ENCODE peak calls at places on chromosomes 7 and 10, in four cellular contexts. K, G, E and Z are unnamed samples.

GRCh38 chr10:103792547-103792946 is 62.8 kb downstream of the SH3PXD2A start:
- DNase-seq in K (no peak), G (no peak), E (no peak), Z (no peak)

GRCh38 chr7:5436003-5436678 is 12.5 kb upstream of the TNRC18 start:
- DNase-seq in K (no peak), G (no peak), E (no peak), Z (no peak)

GRCh38 chr10:75883081-75883480 is 451.7 kb downstream of the LRMDA start:
- DNase-seq in K (no peak), G (no peak), E (no peak), Z (no peak)

GRCh38 chr10:54799491-54799890 is 1.5 kb downstream of the PCDH15 start:
- DNase-seq in K (no peak), G (no peak), E (no peak), Z (no peak)

GRCh38 chr10:132363376-132363775 is 31.4 kb downstream of the LRRC27 start:
- DNase-seq in K (no peak), G (no peak), E (no peak), Z (no peak)

GRCh38 chr10:79001082-79001885 is 67.5 kb upstream of the ZMIZ1 start:
- DNase-seq in K (no peak), G (no peak), E (no peak), Z (no peak)

GRCh38 chr7:29275493-29275892 is 80.9 kb downstream of the CHN2 start:
- DNase-seq in K (no peak), G (no peak), E (no peak), Z (no peak)

GRCh38 chr7:29884399-29885272 is 78.3 kb downstream of the WIPF3 start:
- DNase-seq in K (no peak), G (no peak), E (no peak), Z (no peak)

GRCh38 chr10:128274938-128275337 is 148.7 kb upstream of the MKI67 start:
- DNase-seq in K (no peak), G (no peak), E (no peak), Z (no peak)

GRCh38 chr7:70599446-70600190 is 532.3 kb upstream of the GALNT17 start:
- DNase-seq in K (no peak), G (no peak), E (no peak), Z (no peak)

GRCh38 chr7:19144661-19145428 is at the start of gene FERD3L:
- DNase-seq in K (no peak), G (no peak), E (no peak), Z (no peak)

GRCh38 chr10:86900955-86901354 is 56.5 kb downstream of the MMRN2 start:
- DNase-seq in K (no peak), G (no peak), E (no peak), Z (no peak)

GRCh38 chr10:71232089-71232998 is 20.0 kb downstream of the UNC5B start:
- DNase-seq in K (no peak), G (no peak), E (no peak), Z (no peak)

GRCh38 chr7:105664816-105665525 is 83.7 kb upstream of the EFCAB10 start:
- DNase-seq in K (peak), G (peak), E (peak), Z (no peak)

GRCh38 chr7:75688200-75689136 is 50.3 kb downstream of the HIP1 start:
- DNase-seq in K (no peak), G (peak), E (no peak), Z (no peak)

GRCh38 chr10:201328-201771 is 66.1 kb downstream of the ZMYND11 start:
- DNase-seq in K (no peak), G (no peak), E (no peak), Z (no peak)

GRCh38 chr7:158157460-158157859 is 430.2 kb downstream of the PTPRN2 start:
- DNase-seq in K (no peak), G (no peak), E (no peak), Z (no peak)

GRCh38 chr10:91700273-91700672 is 67.4 kb upstream of the PPP1R3C start:
- DNase-seq in K (no peak), G (no peak), E (no peak), Z (no peak)

GRCh38 chr10:84352251-84352842 is 24.0 kb downstream of the CCSER2 start:
- DNase-seq in K (peak), G (peak), E (peak), Z (no peak)

GRCh38 chr7:134931487-134931886 is 54.8 kb upstream of the AGBL3 start:
- DNase-seq in K (no peak), G (no peak), E (no peak), Z (no peak)

GRCh38 chr10:100730739-100731602 is 14.4 kb upstream of the PAX2 start:
- DNase-seq in K (no peak), G (peak), E (no peak), Z (no peak)

GRCh38 chr7:123650595-123650994 is 5.1 kb upstream of the LMOD2 start:
- DNase-seq in K (no peak), G (no peak), E (no peak), Z (no peak)

GRCh38 chr10:35328404-35329037 is 7.8 kb upstream of the CCNY start:
- DNase-seq in K (no peak), G (no peak), E (no peak), Z (no peak)

GRCh38 chr10:63133787-63134557 is 844 bp downstream of the NRBF2 start:
- DNase-seq in K (no peak), G (no peak), E (no peak), Z (no peak)

GRCh38 chr10:99993994-99994689 is 15.6 kb downstream of the DNMBP start:
- DNase-seq in K (no peak), G (no peak), E (peak), Z (no peak)

GRCh38 chr10:46317889-46318288 is 31.1 kb downstream of the ANTXRL start:
- DNase-seq in K (no peak), G (no peak), E (no peak), Z (no peak)

GRCh38 chr10:71213761-71214440 is 1.5 kb downstream of the UNC5B start:
- DNase-seq in K (no peak), G (no peak), E (no peak), Z (no peak)

GRCh38 chr10:88270871-88271713 is 312.0 kb downstream of the RNLS start:
- DNase-seq in K (no peak), G (no peak), E (no peak), Z (no peak)

GRCh38 chr7:150308575-150308974 is 14.6 kb upstream of the LRRC61 start:
- DNase-seq in K (no peak), G (no peak), E (no peak), Z (no peak)
- TF ChIP-seq TCF7L2 in K (no peak), G (no peak), E (no peak), Z (no peak)

DNA sequence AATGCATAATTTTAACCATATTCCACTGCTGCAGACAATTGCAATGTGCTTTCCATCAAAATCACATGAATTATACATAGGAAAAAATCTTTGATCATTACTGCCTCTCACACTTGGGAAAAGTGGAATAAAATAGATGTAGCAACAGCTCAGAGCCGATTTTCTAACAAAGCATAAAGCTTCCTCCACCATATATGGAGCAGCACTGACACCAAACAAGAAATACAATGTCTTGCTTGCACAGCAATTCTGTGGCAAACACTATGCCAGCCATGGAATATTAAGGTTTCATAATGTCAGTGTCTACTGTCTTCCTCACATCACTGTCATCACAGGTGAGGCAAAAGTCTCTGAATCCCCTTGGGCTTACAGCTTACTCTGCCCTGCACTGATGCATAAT is 198.6 kb downstream of the CACNA2D1 start:
- DNase-seq in K (no peak), G (no peak), E (no peak), Z (no peak)
- TF ChIP-seq POLR2AphosphoS5 in K (no peak), G (no peak), E (no peak), Z (no peak)

GRCh38 chr10:1643161-1643910 is 94.0 kb downstream of the ADARB2 start:
- DNase-seq in K (no peak), G (peak), E (peak), Z (no peak)
- TF ChIP-seq TCF7L2 in K (no peak), G (no peak), E (no peak), Z (no peak)

GRCh38 chr7:1553513-1554210 is 2.3 kb downstream of the TMEM184A start:
- DNase-seq in K (no peak), G (no peak), E (peak), Z (no peak)

GRCh38 chr7:1557006-1557405 is 1.0 kb upstream of the TMEM184A start:
- DNase-seq in K (no peak), G (no peak), E (no peak), Z (no peak)

GRCh38 chr7:1554332-1555045 is 1.5 kb downstream of the TMEM184A start:
- DNase-seq in K (no peak), G (no peak), E (no peak), Z (no peak)

GRCh38 chr7:1555813-1556540 is at the start of gene TMEM184A:
- DNase-seq in K (peak), G (peak), E (peak), Z (no peak)

GRCh38 chr7:1555046-1555812 is 776 bp downstream of the TMEM184A start:
- DNase-seq in K (no peak), G (peak), E (peak), Z (no peak)
- TF ChIP-seq POLR2AphosphoS5 in K (peak), G (no peak), E (no peak), Z (no peak)

GRCh38 chr7:3073763-3074460 is 30.2 kb upstream of the CARD11 start:
- DNase-seq in K (no peak), G (no peak), E (no peak), Z (no peak)

GRCh38 chr7:3068568-3068967 is 24.9 kb upstream of the CARD11 start:
- DNase-seq in K (no peak), G (no peak), E (no peak), Z (no peak)

GRCh38 chr7:3069767-3070449 is 26.2 kb upstream of the CARD11 start:
- DNase-seq in K (no peak), G (no peak), E (no peak), Z (no peak)

GRCh38 chr7:3067606-3068005 is 23.9 kb upstream of the CARD11 start:
- DNase-seq in K (no peak), G (no peak), E (no peak), Z (no peak)

DNA sequence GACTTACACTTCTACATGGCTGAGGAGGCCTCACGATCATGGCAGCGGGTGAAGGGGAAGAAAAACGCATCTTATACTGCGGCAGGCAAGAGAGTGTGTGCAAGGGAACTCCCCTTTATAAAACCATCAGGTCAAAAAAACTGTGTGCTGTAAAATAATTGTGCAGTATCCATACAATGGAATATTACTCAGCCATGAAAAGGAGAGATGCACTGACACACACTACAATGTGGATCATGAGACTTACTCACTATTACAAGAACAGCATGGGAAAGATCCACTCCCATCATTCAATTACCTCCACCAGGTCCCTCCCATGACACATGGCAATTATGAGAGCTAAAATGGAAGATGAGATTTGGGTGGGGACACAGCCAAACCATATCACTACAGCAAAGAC is 27.2 kb upstream of the CARD11 start:
- DNase-seq in K (no peak), G (no peak), E (no peak), Z (no peak)
- TF ChIP-seq TCF7L2 in K (no peak), G (no peak), E (no peak), Z (no peak)

DNA sequence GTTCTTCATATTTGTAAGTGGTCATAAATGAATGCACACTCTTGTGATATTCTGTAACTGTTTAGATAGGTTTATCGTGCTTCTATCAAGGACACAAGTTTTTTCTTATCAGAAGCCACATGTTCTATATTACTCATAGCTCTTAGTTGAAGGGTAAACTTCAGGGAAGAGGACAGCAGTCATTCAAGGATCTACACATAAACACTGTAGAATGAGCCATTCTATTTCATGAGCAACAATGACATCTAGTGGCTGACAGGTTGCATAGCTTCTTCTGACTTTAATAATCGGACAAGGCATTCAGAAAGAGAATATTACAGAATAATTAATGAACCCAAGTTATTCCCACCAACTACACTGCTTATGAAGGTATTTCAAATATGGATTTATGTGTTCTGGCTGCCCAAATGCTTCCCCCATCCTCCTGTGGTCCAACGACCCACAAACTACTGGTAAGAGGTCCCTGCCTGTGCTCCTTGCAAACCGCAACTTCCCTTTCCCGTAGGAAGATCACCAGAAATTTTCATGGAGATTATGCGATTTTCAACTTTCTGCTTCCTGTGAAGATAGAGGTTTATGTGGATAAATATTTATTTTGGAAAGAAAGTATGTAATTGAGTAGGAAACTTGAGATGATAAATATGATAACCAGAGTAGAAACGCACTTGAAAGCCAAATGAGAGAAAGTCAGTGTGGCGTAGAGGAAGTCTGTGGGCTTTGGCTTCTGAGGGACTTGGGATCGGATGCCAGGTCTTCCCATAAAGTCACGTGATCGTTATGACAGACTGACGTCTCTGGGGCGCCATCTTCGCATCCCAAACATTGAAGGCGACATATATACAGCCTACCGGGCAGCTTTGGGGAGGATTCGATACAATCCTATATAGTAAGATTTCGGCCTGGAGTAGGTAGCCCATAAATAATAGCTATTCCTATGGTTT is 16.7 kb upstream of the ABCB5 start:
- DNase-seq in K (peak), G (peak), E (peak), Z (peak)
- TF ChIP-seq POLR2AphosphoS5 in K (no peak), G (no peak), E (no peak), Z (no peak)

GRCh38 chr10:34292675-34293074 is 522.4 kb downstream of the PARD3 start:
- DNase-seq in K (no peak), G (no peak), E (no peak), Z (no peak)

GRCh38 chr10:34291466-34292177 is 523.5 kb downstream of the PARD3 start:
- DNase-seq in K (no peak), G (peak), E (no peak), Z (no peak)

GRCh38 chr10:34292178-34292565 is 522.9 kb downstream of the PARD3 start:
- DNase-seq in K (no peak), G (no peak), E (no peak), Z (no peak)

GRCh38 chr10:34288634-34289033 is 526.5 kb downstream of the PARD3 start:
- DNase-seq in K (peak), G (no peak), E (no peak), Z (no peak)

GRCh38 chr10:34290412-34291082 is 524.5 kb downstream of the PARD3 start:
- DNase-seq in K (no peak), G (peak), E (no peak), Z (no peak)
- TF ChIP-seq TCF7L2 in K (no peak), G (no peak), E (no peak), Z (no peak)

GRCh38 chr10:28840954-28841353 is 163.6 kb downstream of the BAMBI start:
- DNase-seq in K (no peak), G (no peak), E (no peak), Z (no peak)

GRCh38 chr10:28839600-28840007 is 162.3 kb downstream of the BAMBI start:
- DNase-seq in K (peak), G (peak), E (peak), Z (no peak)

GRCh38 chr10:28840202-28840601 is 162.9 kb downstream of the BAMBI start:
- DNase-seq in K (no peak), G (no peak), E (no peak), Z (no peak)

GRCh38 chr10:28842321-28842720 is 165.0 kb downstream of the BAMBI start:
- DNase-seq in K (no peak), G (no peak), E (no peak), Z (no peak)

DNA sequence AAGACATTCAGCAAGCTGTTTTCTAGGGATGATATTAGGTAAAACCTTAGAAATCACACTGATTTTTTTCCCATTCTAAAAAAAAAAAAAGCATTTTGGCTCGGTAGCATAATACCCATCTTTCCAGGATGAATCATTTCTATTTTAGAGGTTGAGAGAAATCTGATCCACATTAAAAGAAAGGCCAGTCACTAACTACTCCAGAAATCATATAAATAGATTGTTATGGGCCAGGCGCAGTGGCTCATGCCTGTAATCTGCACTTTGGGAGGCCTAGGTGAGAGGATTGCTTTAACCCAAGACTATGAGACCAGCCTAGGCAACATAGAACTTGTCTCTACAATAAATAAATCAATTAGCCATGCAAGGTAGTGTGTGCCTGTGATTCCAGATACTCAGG is 164.3 kb downstream of the BAMBI start:
- DNase-seq in K (no peak), G (no peak), E (no peak), Z (no peak)
- TF ChIP-seq POLR2AphosphoS5 in K (no peak), G (no peak), E (no peak), Z (no peak)